ENCODE peak calls at places on chromosomes 1 and 21, in six cellular contexts. R is activated CD4-positive, alpha-beta T cell treated with anti-CD3 and anti-CD28 coated beads for 1 hour; Q is body of pancreas; A is effector memory CD8-positive, alpha-beta T cell; Z is GM04504; I is left cardiac atrium. X is an unnamed sample.

GRCh38 chr1:226634611-226635246 is 86.2 kb downstream of the STUM start:
- DNase-seq in R (no peak), Q (no peak), A (no peak), Z (no peak), I (no peak), X (no peak)

GRCh38 chr1:47380699-47381098 is 35.4 kb upstream of the FOXE3 start:
- DNase-seq in R (no peak), Q (no peak), A (no peak), Z (no peak), I (no peak), X (no peak)

GRCh38 chr1:33387512-33388079 is 43.3 kb downstream of the PHC2 start:
- DNase-seq in R (no peak), Q (no peak), A (no peak), Z (peak), I (no peak), X (no peak)

GRCh38 chr1:39261712-39262221 is 57.3 kb downstream of the MACF1 start:
- DNase-seq in R (no peak), Q (no peak), A (no peak), Z (no peak), I (no peak), X (no peak)

GRCh38 chr21:44617071-44617501 is 5.2 kb downstream of the KRTAP10-8 start:
- DNase-seq in R (no peak), Q (no peak), A (no peak), Z (no peak), I (no peak), X (no peak)

GRCh38 chr1:42962641-42963377 is 4.1 kb upstream of the SLC2A1 start:
- DNase-seq in R (no peak), Q (no peak), A (no peak), Z (no peak), I (peak), X (no peak)

GRCh38 chr1:229058111-229058551 is 212.8 kb upstream of the RAB4A start:
- DNase-seq in R (no peak), Q (peak), A (peak), Z (no peak), I (no peak), X (no peak)

GRCh38 chr1:171424494-171424893 is 60.8 kb upstream of the PRRC2C start:
- DNase-seq in R (no peak), Q (no peak), A (no peak), Z (no peak), I (no peak), X (no peak)

GRCh38 chr1:212313616-212314015 is 28.4 kb downstream of the PPP2R5A start:
- DNase-seq in R (no peak), Q (no peak), A (no peak), Z (peak), I (no peak), X (peak)

GRCh38 chr21:41371698-41372030 is 9.8 kb downstream of the MX2 start:
- DNase-seq in R (no peak), Q (no peak), A (no peak), Z (no peak), I (no peak), X (no peak)

GRCh38 chr1:6251233-6251632 is 7.3 kb downstream of the HES3 start:
- DNase-seq in R (no peak), Q (no peak), A (no peak), Z (no peak), I (no peak), X (no peak)

GRCh38 chr1:21174638-21175323 is 1.9 kb downstream of the EIF4G3 start:
- DNase-seq in R (no peak), Q (peak), A (no peak), Z (no peak), I (no peak), X (no peak)

X was measured in brain pericyte.